ENCODE peak calls at places on chromosomes 12 and 14, in six cellular contexts. C, X, K, W, F and V are unnamed samples.

GRCh38 chr14:49479432-49479831 is 106.7 kb downstream of the RPS29 start:
- DNase-seq in C (no peak), X (no peak), K (no peak), W (peak; percentile 42), F (no peak), V (no peak)

GRCh38 chr14:42140831-42141279 is 534.2 kb downstream of the LRFN5 start:
- DNase-seq in C (peak; percentile 36), X (no peak), K (no peak), W (no peak), F (no peak), V (peak; percentile 67)

GRCh38 chr12:108602961-108603704 is 5.2 kb upstream of the TMEM119 start:
- DNase-seq in C (no peak), X (no peak), K (no peak), W (no peak), F (no peak), V (no peak)

GRCh38 chr14:65392296-65392695 is 20.2 kb upstream of the FUT8 start:
- DNase-seq in C (no peak), X (no peak), K (no peak), W (no peak), F (no peak), V (no peak)

GRCh38 chr14:89573399-89573657 is 156.3 kb upstream of the FOXN3 start:
- DNase-seq in C (no peak), X (no peak), K (no peak), W (no peak), F (no peak), V (no peak)

GRCh38 chr14:36505193-36505815 is 14.7 kb downstream of the NKX2-1 start:
- DNase-seq in C (no peak), X (no peak), K (no peak), W (no peak), F (peak; percentile 34), V (no peak)

GRCh38 chr12:51351913-51352532 is 5.5 kb upstream of the CELA1 start:
- DNase-seq in C (peak; percentile 44), X (peak; percentile 71), K (peak; percentile 75), W (peak; percentile 44), F (no peak), V (no peak)

GRCh38 chr14:50303744-50304471 is 8.1 kb downstream of the L2HGDH start:
- DNase-seq in C (peak; percentile 94), X (no peak), K (no peak), W (peak; percentile 12), F (no peak), V (peak; percentile 52)

GRCh38 chr12:119479121-119479561 is 114.4 kb upstream of the TMEM233 start:
- DNase-seq in C (no peak), X (no peak), K (no peak), W (no peak), F (no peak), V (no peak)

GRCh38 chr12:106147956-106148355 is 9.2 kb upstream of the NUAK1 start:
- DNase-seq in C (no peak), X (no peak), K (no peak), W (no peak), F (no peak), V (no peak)

GRCh38 chr12:98328467-98328866 is 186.9 kb upstream of the TMPO start:
- DNase-seq in C (no peak), X (no peak), K (no peak), W (no peak), F (no peak), V (peak; percentile 34)